ENCODE peak calls at places on chromosomes 12 and 14, in eight cellular contexts. S, D, L, J, R, G, Q and Z are unnamed samples.
A peak's percentile ranks its signal among the peaks of the same experiment; 100 is the strongest.

GRCh38 chr12:17333287-17333686 is 727.3 kb upstream of the LMO3 start:
- DNase-seq in J (no peak), L (no peak), Q (no peak), S (no peak), D (no peak), G (no peak), R (no peak), Z (no peak)

GRCh38 chr12:19402211-19402610 is 37.1 kb upstream of the AEBP2 start:
- DNase-seq in R (no peak), J (no peak), Q (no peak), G (no peak), L (no peak), S (no peak), D (peak; percentile 17), Z (no peak)

GRCh38 chr12:105667880-105668279 is 337.4 kb downstream of the C12orf75 start:
- DNase-seq in J (no peak), S (no peak), L (no peak), G (no peak), D (no peak), Q (no peak), R (no peak), Z (no peak)

GRCh38 chr14:95290769-95291440 is 28.8 kb downstream of the CLMN start:
- DNase-seq in G (no peak), S (peak; percentile 75), Q (no peak), J (no peak), R (peak; percentile 47), D (no peak), L (no peak), Z (no peak)

GRCh38 chr14:75198291-75198933 is 22.0 kb upstream of the TMED10 start:
- DNase-seq in L (no peak), J (no peak), S (peak; percentile 61), Q (peak; percentile 23), G (no peak), D (no peak), R (no peak), Z (no peak)

GRCh38 chr14:32470161-32470705 is 141.1 kb downstream of the AKAP6 start:
- DNase-seq in R (no peak), G (no peak), J (no peak), D (no peak), Q (no peak), S (no peak), L (no peak), Z (no peak)

GRCh38 chr14:32472081-32472480 is 143.0 kb downstream of the AKAP6 start:
- DNase-seq in L (no peak), D (no peak), S (no peak), Q (no peak), J (no peak), R (no peak), G (no peak), Z (no peak)

GRCh38 chr12:18798445-18799139 is 60.7 kb downstream of the CAPZA3 start:
- DNase-seq in J (no peak), R (peak; percentile 10), D (no peak), Q (no peak), G (no peak), L (no peak), S (no peak), Z (no peak)

GRCh38 chr12:132117558-132117875 is 26.6 kb downstream of the DDX51 start:
- DNase-seq in G (peak; percentile 39), J (no peak), Q (peak; percentile 84), D (no peak), L (no peak), R (no peak), S (no peak), Z (no peak)

GRCh38 chr14:28879571-28879970 is 113.0 kb downstream of the FOXG1 start:
- DNase-seq in J (no peak), D (no peak), S (no peak), L (no peak), Q (no peak), G (no peak), R (no peak), Z (no peak)

GRCh38 chr14:76946753-76947077 is 81.8 kb downstream of the IRF2BPL start:
- DNase-seq in S (no peak), G (no peak), J (no peak), L (no peak), D (no peak), R (no peak), Q (no peak), Z (no peak)
- H3K27ac ChIP-seq in S (peak overlapping the region; percentile 77), G (peak overlapping the region; percentile 78), J (peak overlapping the region; percentile 25), L (peak overlapping the region; percentile 79), D (peak overlapping the region; percentile 71), R (peak overlapping the region; percentile 71), Q (peak overlapping the region; percentile 68), Z (peak overlapping the region; percentile 74)

DNA sequence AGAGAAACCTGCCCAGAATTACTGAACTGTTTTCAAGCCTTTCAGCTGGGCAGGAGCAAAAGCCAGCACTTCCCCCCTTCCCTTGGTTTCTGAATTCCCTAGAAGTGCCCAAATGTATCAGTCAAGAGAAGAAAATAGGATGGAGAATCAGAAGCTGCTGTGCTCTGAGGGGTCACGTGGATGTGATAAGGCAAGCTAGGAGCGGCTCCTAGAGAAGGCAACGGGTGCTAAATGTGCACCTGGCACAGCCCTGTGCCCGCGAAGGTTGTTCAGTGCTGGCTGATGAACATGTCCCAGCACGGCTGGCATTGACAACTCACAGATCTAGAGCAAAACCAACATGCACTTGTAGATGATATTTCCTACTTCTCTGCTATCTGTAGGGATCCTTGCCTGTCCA is 8.3 kb downstream of the EMG1 start:
- DNase-seq in R (no peak), L (no peak), Q (no peak), S (no peak), D (no peak), J (no peak), G (no peak), Z (no peak)
- TF ChIP-seq POLR2A in R (no peak), L (no peak), Q (no peak), S (no peak), D (no peak), J (no peak), G (no peak), Z (no peak)

GRCh38 chr12:64335886-64336466 is 54.6 kb downstream of the C12orf56 start:
- DNase-seq in Q (no peak), D (no peak), J (no peak), S (no peak), L (no peak), R (no peak), G (no peak), Z (no peak)

GRCh38 chr12:64332938-64333337 is 57.6 kb downstream of the C12orf56 start:
- DNase-seq in R (no peak), G (no peak), J (no peak), Q (no peak), L (no peak), D (no peak), S (no peak), Z (no peak)

GRCh38 chr12:64332296-64332695 is 58.3 kb downstream of the C12orf56 start:
- DNase-seq in R (no peak), J (no peak), D (no peak), S (no peak), L (no peak), G (no peak), Q (no peak), Z (no peak)
- H3K27ac ChIP-seq in R (no peak overlapping the region), J (no peak overlapping the region), D (no peak overlapping the region), S (no peak overlapping the region), L (no peak overlapping the region), G (no peak overlapping the region), Q (no peak overlapping the region), Z (no peak overlapping the region)

DNA sequence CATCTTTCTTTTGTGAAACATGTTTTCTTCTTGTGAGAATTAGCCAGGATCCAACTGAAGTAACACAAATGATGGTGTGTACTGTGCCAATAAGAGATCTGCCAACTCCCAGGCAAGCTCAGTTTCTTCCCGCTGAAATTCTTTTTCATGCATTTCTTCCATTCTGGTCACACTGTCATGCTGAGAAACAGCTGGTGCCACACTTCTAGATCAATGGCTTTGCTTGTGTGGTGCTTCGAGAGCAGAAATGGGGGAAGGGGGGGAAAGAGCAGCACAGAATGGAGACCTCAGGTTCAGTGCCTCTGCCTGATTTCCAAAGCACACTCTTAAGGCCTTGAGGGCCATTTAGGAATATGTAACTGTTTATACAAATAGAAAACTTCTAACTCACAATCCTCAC is 41.4 kb upstream of the FGF6 start:
- DNase-seq in S (no peak), J (no peak), Q (no peak), R (no peak), G (no peak), L (no peak), D (no peak), Z (no peak)
- TF ChIP-seq POLR2A in S (no peak), J (no peak), Q (no peak), R (no peak), G (no peak), L (no peak), D (no peak), Z (no peak)

DNA sequence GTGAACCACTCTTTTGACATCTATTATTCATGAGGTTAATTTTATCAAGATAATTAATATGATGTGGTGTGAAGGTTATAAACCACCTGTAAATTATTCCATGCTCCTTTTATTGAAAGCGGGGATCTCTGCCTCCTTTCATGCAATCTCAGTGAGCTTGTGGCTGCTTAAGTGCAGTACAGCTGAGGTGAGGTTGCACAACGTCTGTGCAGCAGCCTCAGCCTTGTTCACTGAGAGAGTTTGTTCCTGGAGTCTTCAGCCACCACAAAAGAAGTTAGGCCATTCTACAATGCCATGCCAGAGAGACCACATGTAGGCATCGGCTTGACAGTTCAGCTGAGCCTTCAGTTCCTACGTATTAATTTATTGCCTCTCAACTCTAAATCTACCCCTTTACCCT is 338.0 kb downstream of the IPO8 start:
- DNase-seq in L (no peak), D (no peak), R (no peak), S (no peak), J (no peak), Q (no peak), G (no peak), Z (no peak)
- H3K27ac ChIP-seq in L (no peak overlapping the region), D (peak overlapping the region; percentile 2), R (no peak overlapping the region), S (peak overlapping the region; percentile 58), J (no peak overlapping the region), Q (no peak overlapping the region), G (no peak overlapping the region), Z (no peak overlapping the region)

GRCh38 chr12:122500685-122501488 is at the start of gene ZCCHC8:
- DNase-seq in S (peak; percentile 98), L (peak; percentile 93), G (peak; percentile 98), J (peak; percentile 99), Q (peak; percentile 99), R (peak; percentile 98), D (peak; percentile 99), Z (peak; percentile 94)
- TF ChIP-seq POLR2A in S (peak; percentile 94), L (peak; percentile 93), G (peak; percentile 96), J (peak; percentile 98), Q (peak; percentile 92), R (peak; percentile 66), D (peak; percentile 59), Z (peak; percentile 93)

GRCh38 chr12:6280053-6280469 is 30.4 kb upstream of the PLEKHG6 start:
- DNase-seq in L (peak; percentile 54), Q (no peak), J (peak; percentile 38), D (peak; percentile 53), G (peak; percentile 84), R (peak; percentile 81), S (peak; percentile 48), Z (peak; percentile 58)

GRCh38 chr12:6278439-6279255 is 31.8 kb upstream of the PLEKHG6 start:
- DNase-seq in J (peak; percentile 90), G (peak; percentile 92), L (peak; percentile 73), D (peak; percentile 96), R (peak; percentile 83), S (peak; percentile 89), Q (peak; percentile 81), Z (peak; percentile 92)

GRCh38 chr12:6277982-6278438 is 32.5 kb upstream of the PLEKHG6 start:
- DNase-seq in Q (peak; percentile 44), L (no peak), D (peak; percentile 79), S (no peak), R (no peak), J (peak; percentile 73), G (no peak), Z (peak; percentile 61)

GRCh38 chr12:6279631-6280030 is 30.9 kb upstream of the PLEKHG6 start:
- DNase-seq in L (no peak), D (peak; percentile 68), J (peak; percentile 31), G (peak; percentile 63), R (no peak), Q (no peak), S (no peak), Z (no peak)

GRCh38 chr12:6279256-6279628 is 31.2 kb upstream of the PLEKHG6 start:
- DNase-seq in S (no peak), L (no peak), Q (no peak), D (no peak), R (no peak), G (no peak), J (no peak), Z (no peak)
- H3K27ac ChIP-seq in S (peak overlapping the region; percentile 81), L (peak overlapping the region; percentile 93), Q (peak overlapping the region; percentile 92), D (peak overlapping the region; percentile 80), R (peak overlapping the region; percentile 54), G (peak overlapping the region; percentile 92), J (peak overlapping the region; percentile 12), Z (no peak overlapping the region)